ENCODE peak calls at places on chromosomes 4 and X, in four cellular contexts. A, M, X and R are unnamed samples.
A peak's percentile ranks its signal among the peaks of the same experiment; 100 is the strongest.

GRCh38 chr4:124640037-124640730 is 72.3 kb downstream of the ANKRD50 start:
- DNase-seq in A (no peak), M (no peak), X (no peak), R (no peak)

GRCh38 chrX:136691028-136691809 is 43.3 kb downstream of the CD40LG start:
- DNase-seq in A (no peak), M (peak; percentile 37), X (no peak), R (no peak)

GRCh38 chr4:108054025-108054424 is 64.3 kb downstream of the HADH start:
- DNase-seq in A (no peak), M (no peak), X (no peak), R (no peak)

GRCh38 chr4:7160951-7161440 is 31.3 kb upstream of the SORCS2 start:
- DNase-seq in A (no peak), M (no peak), X (no peak), R (no peak)

GRCh38 chrX:24988314-24988713 is 27.5 kb downstream of the ARX start:
- DNase-seq in A (no peak), M (no peak), X (no peak), R (no peak)

GRCh38 chr4:184668511-184669114 is 19.1 kb downstream of the PRIMPOL start:
- DNase-seq in A (no peak), M (peak; percentile 82), X (no peak), R (no peak)

GRCh38 chr4:155026715-155027114 is 181.7 kb upstream of the NPY2R start:
- DNase-seq in A (no peak), M (no peak), X (no peak), R (no peak)

GRCh38 chr4:156968479-156968984 is 3.1 kb downstream of the PDGFC start:
- DNase-seq in A (peak; percentile 69), M (peak; percentile 47), X (peak; percentile 58), R (no peak)

GRCh38 chr4:6727081-6727942 is 11.3 kb downstream of the BLOC1S4 start:
- DNase-seq in A (no peak), M (no peak), X (no peak), R (no peak)

GRCh38 chrX:10011991-10012390 is 44.8 kb downstream of the CLDN34 start:
- DNase-seq in A (no peak), M (peak; percentile 47), X (peak; percentile 52), R (no peak)

GRCh38 chr4:19969492-19969891 is 282.2 kb upstream of the SLIT2 start:
- DNase-seq in A (no peak), M (no peak), X (no peak), R (no peak)

GRCh38 chr4:20251796-20252655 is at the start of gene SLIT2:
- DNase-seq in A (peak; percentile 94), M (no peak), X (peak; percentile 80), R (peak; percentile 9)

GRCh38 chrX:153226344-153227190 is 47.5 kb downstream of the MAGEA1 start:
- DNase-seq in A (peak; percentile 53), M (no peak), X (peak; percentile 86), R (no peak)

GRCh38 chr4:55312491-55313101 is 33.4 kb upstream of the SRD5A3 start:
- DNase-seq in A (peak; percentile 25), M (peak; percentile 54), X (no peak), R (no peak)

GRCh38 chrX:84363054-84363453 is 139.2 kb downstream of the HDX start:
- DNase-seq in A (no peak), M (no peak), X (no peak), R (no peak)

GRCh38 chr4:103996637-103997036 is 276.9 kb upstream of the TACR3 start:
- DNase-seq in A (peak; percentile 56), M (no peak), X (no peak), R (no peak)

GRCh38 chrX:56281789-56282188 is 49.6 kb downstream of the KLF8 start:
- DNase-seq in A (peak; percentile 2), M (peak; percentile 58), X (no peak), R (no peak)

GRCh38 chr4:25172964-25173917 is 13.0 kb upstream of the SEPSECS start:
- DNase-seq in A (no peak), M (no peak), X (no peak), R (no peak)

GRCh38 chr4:186191266-186192067 is at the start of gene CYP4V2:
- DNase-seq in A (peak; percentile 80), M (peak; percentile 94), X (peak; percentile 91), R (peak; percentile 75)

GRCh38 chr4:986949-987688 is at the start of gene IDUA:
- DNase-seq in A (peak; percentile 93), M (peak; percentile 89), X (peak; percentile 91), R (peak; percentile 68)

GRCh38 chrX:118251251-118251650 is 94.7 kb upstream of the WDR44 start:
- DNase-seq in A (no peak), M (no peak), X (no peak), R (no peak)

GRCh38 chr4:8247047-8247930 is 22.3 kb upstream of the HTRA3 start:
- DNase-seq in A (no peak), M (no peak), X (peak; percentile 72), R (no peak)

GRCh38 chr4:40194602-40195161 is 2.1 kb upstream of the RHOH start:
- DNase-seq in A (no peak), M (peak; percentile 88), X (no peak), R (no peak)

GRCh38 chr4:185626798-185627197 is 91.5 kb upstream of the PDLIM3 start:
- DNase-seq in A (no peak), M (no peak), X (no peak), R (no peak)

GRCh38 chr4:5220028-5220427 is 168.7 kb downstream of the STK32B start:
- DNase-seq in A (peak; percentile 60), M (no peak), X (no peak), R (no peak)

GRCh38 chr4:142416121-142416520 is 430.0 kb downstream of the INPP4B start:
- DNase-seq in A (no peak), M (no peak), X (no peak), R (no peak)

GRCh38 chrX:23871905-23872546 is 35.7 kb downstream of the APOO start:
- DNase-seq in A (no peak), M (no peak), X (no peak), R (no peak)

GRCh38 chrX:15298780-15299179 is 16.7 kb downstream of the ASB11 start:
- DNase-seq in A (no peak), M (no peak), X (no peak), R (no peak)

GRCh38 chr4:76233967-76234678 is 17.4 kb upstream of the FAM47E start:
- DNase-seq in A (no peak), M (no peak), X (peak; percentile 62), R (no peak)

GRCh38 chr4:10509733-10510132 is 52.5 kb upstream of the ZNF518B start:
- DNase-seq in A (no peak), M (no peak), X (no peak), R (no peak)

GRCh38 chrX:129980540-129981206 is 1.8 kb upstream of the BCORL1 start:
- DNase-seq in A (peak; percentile 73), M (no peak), X (peak; percentile 63), R (peak; percentile 18)

GRCh38 chr4:149980125-149980682 is 98.0 kb upstream of the DCLK2 start:
- DNase-seq in A (no peak), M (no peak), X (no peak), R (no peak)

GRCh38 chr4:97656034-97656720 is 487.1 kb downstream of the STPG2 start:
- DNase-seq in A (no peak), M (no peak), X (no peak), R (no peak)

DNA sequence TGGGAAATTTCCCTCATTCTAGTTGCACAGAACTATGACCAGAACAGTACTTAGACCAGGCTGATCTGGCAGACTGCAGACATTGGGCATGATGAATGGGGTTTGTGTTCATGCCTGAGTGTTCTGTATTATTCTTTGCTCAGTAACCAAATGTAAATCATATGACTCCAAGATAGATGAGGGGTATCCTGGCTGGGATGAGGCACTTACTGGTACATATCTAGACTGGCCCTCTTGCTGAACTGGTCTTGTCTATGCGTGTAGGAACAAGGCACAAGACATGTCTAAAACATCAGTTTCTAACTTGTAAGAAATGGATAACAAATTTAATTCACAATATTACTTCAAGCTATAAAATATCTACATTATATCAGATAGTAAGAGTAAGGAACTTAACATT is 50.3 kb upstream of the GEMIN8 start:
- DNase-seq in A (no peak), M (no peak), X (no peak), R (no peak)
- H3K9me3 ChIP-seq in A (no peaks in the 10 kb centered on the region), M (no peaks in the 10 kb centered on the region), X (no peaks in the 10 kb centered on the region), R (no peaks in the 10 kb centered on the region)

DNA sequence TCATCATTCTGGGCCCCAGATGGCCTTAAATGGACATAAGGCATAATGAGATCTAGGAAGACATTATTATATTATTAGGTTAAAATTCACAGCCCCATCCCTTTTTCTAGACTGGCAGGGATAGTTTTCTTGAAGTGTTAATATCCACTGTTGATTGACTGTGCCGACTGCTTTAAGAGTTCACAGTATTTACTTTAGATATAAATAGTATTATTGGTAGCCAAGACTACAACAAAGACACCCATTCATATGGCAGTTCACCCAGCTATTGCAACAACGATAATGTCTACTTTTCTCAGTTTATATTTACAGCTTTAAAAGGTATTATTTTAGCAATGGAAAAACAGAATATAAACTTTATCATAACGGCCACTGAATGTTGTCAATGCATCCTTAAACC is 922.2 kb upstream of the POU3F4 start:
- DNase-seq in A (no peak), M (no peak), X (no peak), R (no peak)
- H3K9me3 ChIP-seq in A (no peaks in the 10 kb centered on the region), M (no peaks in the 10 kb centered on the region), X (no peaks in the 10 kb centered on the region), R (no peaks in the 10 kb centered on the region)

GRCh38 chr4:174259580-174259979 is 23.9 kb downstream of the FBXO8 start:
- DNase-seq in A (no peak), M (no peak), X (no peak), R (no peak)
- H3K9me3 ChIP-seq in A (no peaks in the 10 kb centered on the region), M (no peaks in the 10 kb centered on the region), X (no peaks in the 10 kb centered on the region), R (no peaks in the 10 kb centered on the region)

DNA sequence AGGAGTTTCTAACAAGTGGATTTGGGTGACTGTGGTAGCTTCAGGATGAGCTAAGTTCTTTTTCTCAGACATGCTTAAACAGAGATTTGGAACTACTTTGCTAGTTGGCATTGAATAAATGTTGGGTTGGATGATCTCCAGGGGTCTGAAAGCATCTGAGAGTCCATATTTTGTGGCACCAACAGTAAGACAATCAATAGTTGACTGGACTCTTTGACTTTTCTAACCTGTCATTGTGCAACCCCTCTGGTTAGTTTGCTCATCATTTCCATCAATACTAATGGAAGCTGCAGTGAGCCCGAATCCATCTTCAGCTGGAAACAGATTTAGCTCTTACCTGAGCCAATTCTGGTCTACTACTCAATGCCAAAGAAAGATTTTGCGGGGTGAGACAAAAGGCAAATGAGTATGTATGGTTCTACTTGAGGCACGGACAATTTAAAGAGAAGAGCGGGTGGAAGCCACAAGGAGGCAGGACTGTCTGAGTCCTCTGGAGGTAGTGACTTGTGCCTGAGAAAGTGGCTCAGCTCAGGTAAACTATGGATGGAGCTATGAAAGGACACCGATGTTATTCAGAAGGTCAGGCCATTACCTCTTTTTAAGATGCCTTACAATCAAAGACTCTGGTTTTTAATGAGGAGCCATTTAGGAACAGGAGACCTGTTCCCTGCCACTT is 118.7 kb downstream of the MID1IP1 start:
- DNase-seq in A (no peak), M (no peak), X (no peak), R (no peak)
- H3K9me3 ChIP-seq in A (no peaks in the 10 kb centered on the region), M (no peaks in the 10 kb centered on the region), X (no peaks in the 10 kb centered on the region), R (no peaks in the 10 kb centered on the region)

GRCh38 chrX:37722595-37722994 is 37.0 kb downstream of the XK start:
- DNase-seq in A (no peak), M (no peak), X (no peak), R (no peak)

DNA sequence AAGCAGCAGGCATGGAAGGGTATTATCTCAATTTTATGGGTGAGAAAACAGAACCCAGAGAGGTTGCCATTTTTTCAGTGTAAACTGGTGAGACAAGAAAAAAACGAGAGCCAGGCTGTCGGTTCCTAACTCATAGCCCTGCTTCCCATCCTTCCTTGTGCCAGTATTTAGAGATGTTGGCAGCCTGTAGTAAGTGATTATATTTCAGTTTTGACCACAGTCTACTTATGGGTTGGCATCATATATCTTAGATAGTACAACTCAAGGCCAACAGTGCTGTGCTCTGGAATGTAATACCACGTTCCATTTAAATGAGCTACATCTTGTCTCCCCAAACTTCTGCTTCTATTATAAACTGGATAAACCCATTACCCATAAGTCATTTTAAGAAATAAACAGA is 40.8 kb downstream of the XK start:
- DNase-seq in A (no peak), M (no peak), X (no peak), R (no peak)
- H3K9me3 ChIP-seq in A (no peaks in the 10 kb centered on the region), M (no peaks in the 10 kb centered on the region), X (no peaks in the 10 kb centered on the region), R (no peaks in the 10 kb centered on the region)